ENCODE peak calls at places on chromosomes 7 and 10, in seven cellular contexts. E is SK-N-SH, S is A549, K is IMR-90, O is K562, Q is HepG2, J is GM12878. Y is an unnamed sample.

GRCh38 chr7:925601-926000 is 28.9 kb downstream of the ADAP1 start:
- DNase-seq in O (no peak), Q (no peak), K (no peak), J (no peak), E (no peak), S (no peak), Y (no peak)

GRCh38 chr7:156827587-156828203 is 65.3 kb downstream of the LMBR1 start:
- DNase-seq in K (peak), S (peak), O (peak), Q (no peak), J (no peak), E (peak), Y (no peak)

GRCh38 chr7:149286811-149287400 is 24.9 kb downstream of the ZNF783 start:
- DNase-seq in E (no peak), J (no peak), K (peak), S (no peak), Q (no peak), O (no peak), Y (no peak)

GRCh38 chr7:26492816-26493215 is 201.2 kb downstream of the SNX10 start:
- DNase-seq in S (no peak), Q (no peak), K (no peak), O (no peak), E (no peak), J (no peak), Y (no peak)

GRCh38 chr7:18624436-18624835 is 128.9 kb downstream of the HDAC9 start:
- DNase-seq in J (no peak), E (no peak), Q (no peak), O (no peak), S (no peak), K (no peak), Y (no peak)

GRCh38 chr7:97801108-97801507 is 69.2 kb downstream of the TAC1 start:
- DNase-seq in E (no peak), K (no peak), O (no peak), Q (no peak), J (no peak), S (no peak), Y (no peak)

GRCh38 chr7:45086348-45087065 is 2.3 kb downstream of the NACAD start:
- DNase-seq in S (no peak), K (no peak), O (no peak), J (no peak), E (no peak), Q (no peak), Y (no peak)

GRCh38 chr10:104809288-104810090 is 168.4 kb downstream of the SORCS3 start:
- DNase-seq in J (no peak), S (no peak), E (no peak), Q (peak), O (no peak), K (no peak), Y (no peak)

GRCh38 chr10:32981760-32982159 is 23.7 kb upstream of the ITGB1 start:
- DNase-seq in E (no peak), S (no peak), O (peak), J (no peak), K (peak), Q (no peak), Y (no peak)

GRCh38 chr10:13115832-13116793 is 16.1 kb downstream of the OPTN start:
- DNase-seq in S (no peak), K (no peak), O (peak), J (no peak), Q (no peak), E (no peak), Y (no peak)

GRCh38 chr7:945147-945555 is 9.3 kb downstream of the ADAP1 start:
- DNase-seq in S (no peak), J (no peak), Q (no peak), E (no peak), O (no peak), K (no peak), Y (no peak)

GRCh38 chr7:117669818-117670217 is 190.0 kb downstream of the CFTR start:
- DNase-seq in S (no peak), E (no peak), Q (no peak), K (no peak), J (no peak), O (peak), Y (no peak)

GRCh38 chr7:37921340-37921805 is 933 bp downstream of the EPDR1 start:
- DNase-seq in Q (peak), O (peak), J (no peak), E (peak), S (no peak), K (no peak), Y (no peak)

GRCh38 chr7:1667566-1668485 is 2.3 kb upstream of the ELFN1 start:
- DNase-seq in S (no peak), Q (no peak), J (no peak), E (peak), O (no peak), K (no peak), Y (peak)

GRCh38 chr10:13526952-13527863 is 1.6 kb downstream of the BEND7 start:
- DNase-seq in J (no peak), K (peak), Q (peak), E (no peak), S (peak), O (peak), Y (no peak)

GRCh38 chr7:1978656-1979590 is 253.8 kb downstream of the MAD1L1 start:
- DNase-seq in Q (no peak), K (no peak), J (no peak), S (no peak), O (no peak), E (no peak), Y (no peak)

GRCh38 chr7:26334171-26334570 is 42.5 kb downstream of the SNX10 start:
- DNase-seq in E (no peak), S (no peak), J (no peak), Q (no peak), K (no peak), O (no peak), Y (no peak)

GRCh38 chr10:126930506-126931458 is 25.6 kb downstream of the DOCK1 start:
- DNase-seq in S (no peak), Q (no peak), E (no peak), K (peak), J (no peak), O (no peak), Y (no peak)

GRCh38 chr10:102580230-102580629 is 64.0 kb upstream of the TRIM8 start:
- DNase-seq in Q (no peak), K (peak), O (no peak), J (no peak), S (no peak), E (no peak), Y (no peak)

GRCh38 chr10:63887600-63888396 is 366.6 kb downstream of the REEP3 start:
- DNase-seq in J (no peak), S (no peak), O (no peak), Q (no peak), K (no peak), E (no peak), Y (no peak)

GRCh38 chr7:48063985-48064384 is 25.1 kb upstream of the UPP1 start:
- DNase-seq in Q (no peak), J (no peak), E (no peak), O (no peak), K (no peak), S (no peak), Y (no peak)

GRCh38 chr7:151337346-151337745 is 4.3 kb upstream of the NUB1 start:
- DNase-seq in E (no peak), K (no peak), S (no peak), J (no peak), Q (no peak), O (no peak), Y (no peak)

GRCh38 chr7:18408461-18408860 is 87.1 kb upstream of the HDAC9 start:
- DNase-seq in J (no peak), E (no peak), S (no peak), Q (no peak), O (no peak), K (peak), Y (no peak)

GRCh38 chr10:128064615-128065580 is 61.3 kb downstream of the MKI67 start:
- DNase-seq in E (no peak), Q (no peak), S (no peak), K (peak), O (no peak), J (peak), Y (no peak)

GRCh38 chr7:152762056-152762455 is 2.5 kb downstream of the ACTR3B start:
- DNase-seq in S (no peak), Q (no peak), J (no peak), E (no peak), O (no peak), K (peak), Y (no peak)

GRCh38 chr10:3395041-3395440 is 222.5 kb upstream of the PITRM1 start:
- DNase-seq in O (no peak), S (no peak), E (peak), Q (no peak), J (no peak), K (no peak), Y (no peak)

GRCh38 chr7:44158060-44158872 is 17.1 kb upstream of the MYL7 start:
- DNase-seq in E (peak), Q (no peak), K (no peak), O (no peak), S (no peak), J (no peak), Y (no peak)

GRCh38 chr10:31602541-31603244 is 283.7 kb downstream of the ZEB1 start:
- DNase-seq in O (no peak), S (peak), E (peak), J (no peak), Q (no peak), K (peak), Y (peak)

GRCh38 chr10:115854740-115855435 is 418.1 kb downstream of the GFRA1 start:
- DNase-seq in S (no peak), O (no peak), Q (no peak), K (peak), E (no peak), J (no peak), Y (no peak)

GRCh38 chr7:81285142-81285871 is 366.5 kb upstream of the SEMA3C start:
- DNase-seq in J (no peak), K (peak), E (no peak), O (no peak), Q (no peak), S (no peak), Y (no peak)

GRCh38 chr7:142554555-142555532 is 194.4 kb upstream of the PRSS1 start:
- DNase-seq in J (no peak), E (no peak), Q (no peak), K (peak), S (no peak), O (no peak), Y (no peak)

GRCh38 chr7:16915405-16915804 is 33.6 kb upstream of the AGR3 start:
- DNase-seq in J (no peak), S (no peak), Q (no peak), O (no peak), E (no peak), K (peak), Y (no peak)

GRCh38 chr7:157003445-157004049 is 6.9 kb downstream of the MNX1 start:
- DNase-seq in O (no peak), S (no peak), E (peak), J (no peak), K (no peak), Q (no peak), Y (peak)

GRCh38 chr7:2952316-2952715 is 91.4 kb downstream of the CARD11 start:
- DNase-seq in K (no peak), E (no peak), O (no peak), S (no peak), J (no peak), Q (no peak), Y (no peak)

GRCh38 chr7:50470250-50471163 is 20.4 kb upstream of the FIGNL1 start:
- DNase-seq in K (no peak), J (no peak), O (no peak), E (no peak), S (no peak), Q (no peak), Y (no peak)

GRCh38 chr7:104034679-104035078 is 45.2 kb upstream of the RELN start:
- DNase-seq in O (no peak), J (no peak), K (no peak), Q (no peak), S (no peak), E (no peak), Y (no peak)

GRCh38 chr7:36266683-36267082 is 113.6 kb downstream of the EEPD1 start:
- DNase-seq in O (no peak), Q (peak), J (no peak), E (no peak), K (no peak), S (no peak), Y (no peak)

GRCh38 chr7:620052-620451 is 100.4 kb upstream of the PDGFA start:
- DNase-seq in Q (no peak), K (peak), O (peak), S (no peak), E (no peak), J (no peak), Y (no peak)

GRCh38 chr7:95723583-95724180 is 48.7 kb upstream of the DYNC1I1 start:
- DNase-seq in E (peak), O (peak), J (peak), K (peak), S (peak), Q (peak), Y (peak)

GRCh38 chr10:25786899-25787298 is 147.1 kb upstream of the MYO3A start:
- DNase-seq in J (no peak), Q (no peak), S (no peak), E (no peak), O (no peak), K (no peak), Y (no peak)
- TF ChIP-seq RFX5 in J (no peak), Q (no peak), S (no peak), E (no peak), O (no peak), K (no peak), Y (no peak)

GRCh38 chr10:73432646-73433537 is 469 bp downstream of the MSS51 start:
- DNase-seq in Q (no peak), E (no peak), S (no peak), K (no peak), O (no peak), J (no peak), Y (no peak)
- TF ChIP-seq RFX5 in Q (no peak), E (no peak), S (no peak), K (no peak), O (no peak), J (no peak), Y (no peak)

DNA sequence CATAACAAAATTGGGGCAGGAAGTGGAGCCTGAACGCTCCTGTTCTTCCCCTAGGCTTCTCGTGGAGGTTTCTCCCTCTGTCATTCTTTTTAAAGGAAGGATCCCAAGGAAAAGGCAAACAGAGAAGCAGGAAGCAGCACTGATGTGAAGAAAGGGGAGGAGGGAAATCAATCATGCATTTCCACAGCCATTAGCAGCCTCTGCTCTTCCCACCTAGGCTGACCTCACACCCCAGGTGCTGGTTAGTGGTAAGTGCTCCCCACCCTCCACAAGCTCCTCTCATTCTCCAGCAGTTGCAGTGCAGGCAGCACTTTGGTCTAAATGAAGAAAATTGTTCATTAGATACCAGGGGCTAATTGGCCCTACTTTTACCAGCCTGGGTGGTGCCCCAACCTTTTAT is 2.6 kb downstream of the CRHR2 start:
- DNase-seq in S (no peak), K (no peak), E (no peak), J (no peak), Q (no peak), O (no peak), Y (no peak)
- TF ChIP-seq RFX5 in S (no peak), K (no peak), E (no peak), J (no peak), Q (no peak), O (no peak), Y (no peak)

GRCh38 chr7:122738937-122739336 is 36.2 kb upstream of the RNF148 start:
- DNase-seq in K (no peak), S (no peak), O (no peak), Q (no peak), J (no peak), E (no peak), Y (no peak)

DNA sequence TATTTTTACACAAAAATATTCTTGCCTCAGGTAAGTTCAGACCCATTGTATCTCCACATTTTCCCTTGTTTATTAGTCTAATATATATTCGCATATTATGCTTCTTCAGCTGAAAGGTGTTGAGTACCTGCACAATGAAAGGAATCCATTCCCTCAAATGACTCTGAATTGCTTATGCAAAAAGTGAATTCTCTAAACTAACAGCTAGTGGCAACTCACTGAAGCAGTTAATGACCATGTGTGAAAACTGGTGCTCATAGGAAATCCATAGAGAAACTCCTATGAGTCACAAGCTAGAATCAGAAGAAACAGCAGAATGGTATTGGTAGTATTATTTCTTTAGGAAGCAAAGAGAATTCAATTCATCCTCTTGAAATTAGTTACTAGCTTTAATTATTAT is 33.5 kb upstream of the RNF148 start:
- DNase-seq in E (no peak), J (no peak), S (no peak), O (no peak), Q (no peak), K (no peak), Y (no peak)
- TF ChIP-seq RFX5 in E (no peak), J (no peak), S (no peak), O (no peak), Q (no peak), K (no peak), Y (no peak)

GRCh38 chr10:49128854-49129253 is 5.0 kb downstream of the FAM170B start:
- DNase-seq in J (no peak), O (no peak), S (no peak), Q (no peak), E (no peak), K (no peak), Y (no peak)

GRCh38 chr10:49119746-49120145 is 4.4 kb upstream of the VSTM4 start:
- DNase-seq in Q (no peak), O (no peak), S (no peak), J (no peak), K (peak), E (no peak), Y (no peak)

GRCh38 chr10:49118450-49118849 is 3.1 kb upstream of the VSTM4 start:
- DNase-seq in O (no peak), E (peak), S (no peak), Q (no peak), K (no peak), J (no peak), Y (no peak)

GRCh38 chr10:49123981-49124920 is 8.9 kb upstream of the VSTM4 start:
- DNase-seq in S (no peak), J (no peak), K (no peak), Q (no peak), E (no peak), O (no peak), Y (no peak)
- TF ChIP-seq RFX5 in S (no peak), J (no peak), K (no peak), Q (no peak), E (no peak), O (no peak), Y (no peak)

DNA sequence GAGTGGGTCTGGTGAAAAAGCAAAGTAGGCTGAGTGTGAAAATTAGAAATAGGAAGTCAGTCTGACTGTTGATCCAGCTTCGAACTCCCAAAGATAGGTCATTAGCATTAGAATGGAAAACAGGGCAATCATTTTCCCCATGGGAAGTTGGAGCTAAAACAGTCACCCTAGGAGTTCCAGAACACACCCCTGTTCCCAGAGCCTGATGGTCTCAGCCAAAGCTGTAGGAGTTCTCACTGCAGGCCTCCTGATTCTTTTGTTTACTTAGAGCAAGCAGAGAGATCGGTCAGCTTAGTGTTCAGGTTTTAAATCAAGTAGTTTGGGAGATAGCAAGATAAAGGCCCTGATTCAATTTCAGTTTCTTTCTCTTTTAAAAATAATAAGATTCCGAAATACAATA is 28.8 kb upstream of the JCAD start:
- DNase-seq in O (no peak), J (no peak), K (no peak), E (no peak), S (no peak), Q (no peak), Y (no peak)
- TF ChIP-seq RFX5 in O (no peak), J (no peak), K (no peak), E (no peak), S (no peak), Q (no peak), Y (no peak)

DNA sequence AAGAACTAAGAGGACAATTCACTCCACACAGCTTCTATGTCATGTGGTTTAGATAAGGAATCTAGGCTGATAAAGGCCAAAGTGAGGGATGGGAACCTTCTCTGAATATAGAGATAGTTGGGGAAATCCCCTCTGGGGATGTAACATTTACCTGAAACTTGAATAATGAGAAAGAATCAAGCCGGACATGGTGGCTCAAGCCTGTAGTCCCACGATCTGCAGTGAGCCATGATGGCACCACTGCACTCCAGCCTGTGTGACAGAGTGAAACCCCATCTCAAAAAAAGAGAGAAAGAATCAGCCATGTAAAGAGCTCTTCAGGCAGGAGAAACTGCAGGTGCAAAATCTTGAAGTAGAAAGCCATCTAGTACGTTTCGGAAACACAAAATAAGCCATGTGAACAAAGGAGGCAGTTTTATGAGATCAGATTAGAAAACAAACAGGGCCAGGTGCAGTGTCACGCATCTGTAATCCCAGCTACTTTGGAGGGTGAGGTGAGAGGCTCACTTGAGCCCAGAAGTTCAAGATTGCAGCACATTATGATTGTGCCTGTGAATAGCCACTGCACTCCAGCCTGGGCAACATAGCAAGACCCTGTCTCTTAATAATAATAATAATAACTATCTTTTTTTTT is 4.5 kb upstream of the DNMBP start:
- DNase-seq in Q (no peak), J (peak), O (no peak), S (no peak), K (no peak), E (no peak), Y (no peak)
- TF ChIP-seq RFX5 in Q (no peak), J (no peak), O (no peak), S (no peak), K (no peak), E (no peak), Y (no peak)

GRCh38 chr7:84528756-84529479 is 334.3 kb upstream of the SEMA3A start:
- DNase-seq in E (no peak), Q (no peak), S (no peak), O (no peak), J (no peak), K (no peak), Y (no peak)

GRCh38 chr7:84529480-84530205 is 335.1 kb upstream of the SEMA3A start:
- DNase-seq in S (peak), K (peak), Q (no peak), J (no peak), O (no peak), E (peak), Y (no peak)

GRCh38 chr7:84524714-84525694 is 330.4 kb upstream of the SEMA3A start:
- DNase-seq in K (peak), Q (no peak), S (peak), O (no peak), J (no peak), E (no peak), Y (no peak)
- TF ChIP-seq RFX5 in K (no peak), Q (no peak), S (no peak), O (no peak), J (no peak), E (no peak), Y (no peak)

Y was measured in H1.